ENCODE peak calls at places on chromosomes 7 and 10, in nine cellular contexts. X is activated CD4-positive, alpha-beta memory T cell treated with anti-CD3 and anti-CD28 coated beads for 36 hours; T is foreskin keratinocyte; H is HCEC 1CT; L is G401; B is activated B cell treated with CpG ODN at 0.5 μM for 24 hours; K is kidney tubule cell; P is stimulated activated CD4-positive, alpha-beta T cell treated with anti-CD3 and anti-CD28 coated beads, Interleukin-1b, Interleukin-23, amount 100 ng/mL, for 1 hour; Q is NT2/D1. U is an unnamed sample.

GRCh38 chr7:135341049-135341448 is 107.4 kb downstream of the STRA8 start:
- DNase-seq in X (no peak), T (no peak), H (no peak), L (no peak), B (no peak), K (no peak), P (no peak), Q (no peak), U (no peak)

GRCh38 chr10:6211341-6212265 is 8.9 kb downstream of the PFKFB3 start:
- DNase-seq in X (no peak), T (no peak), H (no peak), L (peak), B (no peak), K (no peak), P (no peak), Q (no peak), U (no peak)

GRCh38 chr7:69129524-69129923 is 468.8 kb upstream of the AUTS2 start:
- DNase-seq in X (no peak), T (no peak), H (no peak), L (no peak), B (no peak), K (no peak), P (no peak), Q (no peak), U (no peak)

GRCh38 chr7:105664816-105665525 is 83.7 kb upstream of the EFCAB10 start:
- DNase-seq in X (no peak), T (no peak), H (no peak), L (no peak), B (no peak), K (peak), P (no peak), Q (peak), U (peak)

GRCh38 chr10:1366277-1366676 is 310.1 kb downstream of the WDR37 start:
- DNase-seq in X (no peak), T (no peak), H (no peak), L (no peak), B (no peak), K (no peak), P (no peak), Q (no peak), U (no peak)

GRCh38 chr10:45181483-45181882 is 133.9 kb downstream of the OR13A1 start:
- DNase-seq in X (no peak), T (no peak), H (peak), L (no peak), B (no peak), K (no peak), P (no peak), Q (peak), U (no peak)

GRCh38 chr7:120064565-120064964 is 208.4 kb upstream of the KCND2 start:
- DNase-seq in X (no peak), T (peak), H (peak), L (peak), B (no peak), K (no peak), P (no peak), Q (no peak), U (no peak)

GRCh38 chr7:15886626-15887025 is 200.1 kb upstream of the MEOX2 start:
- DNase-seq in X (no peak), T (no peak), H (no peak), L (no peak), B (no peak), K (no peak), P (no peak), Q (no peak), U (no peak)

GRCh38 chr7:148299335-148299734 is 291.2 kb upstream of the C7orf33 start:
- DNase-seq in X (no peak), T (no peak), H (no peak), L (no peak), B (no peak), K (peak), P (no peak), Q (no peak), U (no peak)

GRCh38 chr10:11864727-11865126 is 41.6 kb downstream of the PROSER2 start:
- DNase-seq in X (no peak), T (no peak), H (no peak), L (peak), B (no peak), K (no peak), P (no peak), Q (no peak), U (no peak)

GRCh38 chr7:34078864-34079263 is 173.5 kb downstream of the BMPER start:
- DNase-seq in X (no peak), T (no peak), H (no peak), L (no peak), B (no peak), K (no peak), P (no peak), Q (no peak), U (no peak)

GRCh38 chr10:48442809-48443177 is 136.3 kb downstream of the MAPK8 start:
- DNase-seq in X (no peak), T (no peak), H (no peak), L (no peak), B (no peak), K (no peak), P (no peak), Q (no peak), U (no peak)

GRCh38 chr7:104207348-104207730 is 474 bp downstream of the ORC5 start:
- DNase-seq in X (no peak), T (no peak), H (no peak), L (peak), B (no peak), K (peak), P (no peak), Q (no peak), U (peak)

GRCh38 chr10:51117794-51118193 is 43.5 kb downstream of the PRKG1 start:
- DNase-seq in X (no peak), T (no peak), H (peak), L (no peak), B (no peak), K (no peak), P (no peak), Q (no peak), U (no peak)

GRCh38 chr7:69698109-69698840 is 100.0 kb downstream of the AUTS2 start:
- DNase-seq in X (no peak), T (no peak), H (no peak), L (no peak), B (no peak), K (no peak), P (no peak), Q (no peak), U (no peak)

GRCh38 chr10:102970497-102970896 is 52.4 kb downstream of the CNNM2 start:
- DNase-seq in X (no peak), T (no peak), H (no peak), L (no peak), B (no peak), K (no peak), P (no peak), Q (no peak), U (no peak)

GRCh38 chr7:101957733-101958525 is 140.5 kb downstream of the CUX1 start:
- DNase-seq in X (no peak), T (no peak), H (no peak), L (no peak), B (no peak), K (no peak), P (no peak), Q (no peak), U (no peak)

GRCh38 chr7:27606270-27607209 is 56.1 kb downstream of the HIBADH start:
- DNase-seq in X (no peak), T (no peak), H (peak), L (no peak), B (no peak), K (peak), P (no peak), Q (no peak), U (peak)

GRCh38 chr10:821322-821721 is 110.2 kb downstream of the LARP4B start:
- DNase-seq in X (no peak), T (no peak), H (no peak), L (no peak), B (no peak), K (peak), P (no peak), Q (no peak), U (no peak)

GRCh38 chr10:113423877-113424276 is 129.0 kb upstream of the HABP2 start:
- DNase-seq in X (no peak), T (no peak), H (no peak), L (no peak), B (no peak), K (no peak), P (no peak), Q (no peak), U (no peak)

GRCh38 chr10:80464557-80465466 is 10.7 kb downstream of the TSPAN14 start:
- DNase-seq in X (peak), T (no peak), H (no peak), L (no peak), B (no peak), K (peak), P (no peak), Q (peak), U (peak)

GRCh38 chr10:99754670-99755069 is 22.6 kb downstream of the CUTC start:
- DNase-seq in X (no peak), T (no peak), H (peak), L (no peak), B (no peak), K (peak), P (no peak), Q (no peak), U (peak)

GRCh38 chr7:87476179-87476557 is 688 bp upstream of the ABCB4 start:
- DNase-seq in X (no peak), T (no peak), H (no peak), L (no peak), B (no peak), K (no peak), P (no peak), Q (no peak), U (no peak)

GRCh38 chr10:13984647-13985155 is 346.0 kb downstream of the FRMD4A start:
- DNase-seq in X (peak), T (peak), H (peak), L (no peak), B (no peak), K (peak), P (no peak), Q (no peak), U (peak)

GRCh38 chr7:81167934-81168333 is 249.1 kb upstream of the SEMA3C start:
- DNase-seq in X (no peak), T (no peak), H (peak), L (no peak), B (no peak), K (no peak), P (no peak), Q (no peak), U (no peak)

GRCh38 chr10:14812271-14812670 is 25.6 kb downstream of the CDNF start:
- DNase-seq in X (no peak), T (no peak), H (no peak), L (no peak), B (no peak), K (no peak), P (no peak), Q (no peak), U (no peak)